ENCODE peak calls at places on chromosomes 13 and 19, in four cellular contexts. H is stimulated activated CD8-positive, alpha-beta memory T cell treated with anti-CD3 and anti-CD28 coated beads, Interleukin-4, amount 100 ng/mL, for 4 hours; F is fibroblast of mammary gland; Z is GM10248. W is an unnamed sample.

GRCh38 chr13:48493076-48493765 is 39.7 kb downstream of the RCBTB2 start:
- DNase-seq in Z (no peak), F (no peak), H (no peak), W (no peak)

GRCh38 chr13:74751739-74752138 is 617.5 kb upstream of the KLF12 start:
- DNase-seq in F (no peak), Z (no peak), H (no peak), W (no peak)

GRCh38 chr19:3478409-3479176 is 1.7 kb downstream of the SMIM24 start:
- DNase-seq in F (no peak), H (no peak), Z (no peak), W (no peak)

GRCh38 chr19:51511353-51511752 is 9.8 kb upstream of the SIGLEC12 start:
- DNase-seq in Z (no peak), H (no peak), F (peak), W (no peak)

GRCh38 chr13:61358599-61358998 is 57.0 kb downstream of the PCDH20 start:
- DNase-seq in Z (no peak), F (no peak), H (no peak), W (no peak)

GRCh38 chr13:23627419-23627818 is 57.2 kb downstream of the TNFRSF19 start:
- DNase-seq in H (no peak), Z (no peak), F (no peak), W (no peak)

GRCh38 chr13:102091231-102091630 is 310.6 kb downstream of the FGF14 start:
- DNase-seq in F (peak), Z (no peak), H (no peak), W (no peak)

GRCh38 chr19:6062274-6062673 is 48.0 kb downstream of the RFX2 start:
- DNase-seq in Z (no peak), H (peak), F (peak), W (no peak)

GRCh38 chr19:415292-415691 is 6.3 kb upstream of the C2CD4C start:
- DNase-seq in H (no peak), Z (no peak), F (no peak), W (no peak)

GRCh38 chr13:99432637-99433542 is 68.4 kb upstream of the TM9SF2 start:
- DNase-seq in H (peak), F (peak), Z (peak), W (peak)

GRCh38 chr13:23375007-23375971 is 58.2 kb downstream of the SACS start:
- DNase-seq in Z (peak), F (peak), H (peak), W (peak)

GRCh38 chr13:51895906-51896888 is 34.4 kb downstream of the CCDC70 start:
- DNase-seq in F (peak), H (no peak), Z (peak), W (no peak)

GRCh38 chr19:18514800-18515682 is 6.8 kb downstream of the ELL start:
- DNase-seq in F (peak), Z (no peak), H (no peak), W (no peak)

GRCh38 chr13:52001120-52001731 is 10.0 kb downstream of the ATP7B start:
- DNase-seq in F (peak), Z (peak), H (no peak), W (no peak)

GRCh38 chr13:32300406-32300805 is 14.8 kb downstream of the ZAR1L start:
- DNase-seq in F (no peak), H (no peak), Z (no peak), W (no peak)

GRCh38 chr19:35088514-35088913 is 27.1 kb upstream of the FXYD3 start:
- DNase-seq in F (peak), Z (no peak), H (no peak), W (no peak)

GRCh38 chr19:47109541-47110375 is 3.8 kb downstream of the ZC3H4 start:
- DNase-seq in H (peak), Z (no peak), F (peak), W (no peak)

GRCh38 chr19:46990998-46991676 is 28.5 kb upstream of the NPAS1 start:
- DNase-seq in F (peak), H (peak), Z (peak), W (peak)

GRCh38 chr19:19268453-19269385 is 4.4 kb downstream of the TM6SF2 start:
- DNase-seq in Z (no peak), F (no peak), H (no peak), W (no peak)

GRCh38 chr13:25478186-25478585 is 106.4 kb downstream of the ATP8A2 start:
- DNase-seq in H (no peak), F (no peak), Z (no peak), W (no peak)

GRCh38 chr19:45160870-45161714 is at the start of gene NKPD1:
- DNase-seq in F (no peak), Z (no peak), H (no peak), W (no peak)

GRCh38 chr19:52943884-52944643 is 18.6 kb downstream of the ZNF816 start:
- DNase-seq in Z (no peak), H (no peak), F (no peak), W (no peak)

GRCh38 chr13:51044023-51044665 is 66.9 kb downstream of the C13orf42 start:
- DNase-seq in H (no peak), Z (no peak), F (no peak), W (no peak)

GRCh38 chr19:47434088-47434487 is 14.8 kb upstream of the MEIS3 start:
- DNase-seq in H (no peak), F (no peak), Z (no peak), W (no peak)

GRCh38 chr13:114076329-114076761 is 56.1 kb downstream of the RASA3 start:
- DNase-seq in H (no peak), F (no peak), Z (no peak), W (no peak)

GRCh38 chr19:16444273-16444597 is 27.5 kb downstream of the EPS15L1 start:
- DNase-seq in H (no peak), F (no peak), Z (no peak), W (no peak)

GRCh38 chr13:49110122-49110831 is 109.9 kb upstream of the MLNR start:
- DNase-seq in H (peak), F (peak), Z (peak), W (peak)

GRCh38 chr19:47124937-47125668 is 5.5 kb upstream of the SAE1 start:
- DNase-seq in F (peak), Z (peak), H (no peak), W (no peak)

GRCh38 chr13:33383724-33384577 is 98.4 kb upstream of the STARD13 start:
- DNase-seq in F (no peak), Z (no peak), H (no peak), W (no peak)

GRCh38 chr19:22634450-22634827 is 315 bp downstream of the ZNF492 start:
- DNase-seq in F (no peak), H (no peak), Z (no peak), W (no peak)

GRCh38 chr13:74661851-74662250 is 527.6 kb upstream of the KLF12 start:
- DNase-seq in H (no peak), Z (no peak), F (peak), W (no peak)

GRCh38 chr19:2809387-2810140 is 10.1 kb upstream of the ZNF554 start:
- DNase-seq in Z (no peak), H (no peak), F (no peak), W (no peak)

W was measured in NK-92 treated with Interleukin-12 subunit alpha and Interleukin-12 subunit beta, amount 100 ng/mL, for 24 hours.